ENCODE peak calls at places on chromosomes 12 and 14, in nine cellular contexts. One of them, this sample, is unnamed. For H3K4me1, the result is how much of the 10 kb centered on the place peaks cover.

GRCh38 chr12:51622564-51622963 is 31.5 kb downstream of the SCN8A start:
- DNase-seq in ascending aorta: no peak
- DNase-seq in aorta: no peak
- DNase-seq in mesendoderm: peak
- DNase-seq in stomach: no peak
- DNase-seq in cardiac muscle cell: peak
- DNase-seq in uterus: no peak
- DNase-seq in HepG2: no peak
- DNase-seq in suprapubic skin: no peak
- DNase-seq in this sample: peak

GRCh38 chr12:67482751-67483661 is 165.5 kb upstream of the DYRK2 start:
- DNase-seq in ascending aorta: peak
- DNase-seq in aorta: peak
- DNase-seq in mesendoderm: no peak
- DNase-seq in stomach: peak
- DNase-seq in cardiac muscle cell: peak
- DNase-seq in uterus: peak
- DNase-seq in HepG2: no peak
- DNase-seq in suprapubic skin: no peak
- DNase-seq in this sample: no peak

GRCh38 chr12:7144414-7145120 is 14.4 kb downstream of the CLSTN3 start:
- DNase-seq in ascending aorta: no peak
- DNase-seq in aorta: no peak
- DNase-seq in mesendoderm: peak
- DNase-seq in stomach: no peak
- DNase-seq in cardiac muscle cell: peak
- DNase-seq in uterus: no peak
- DNase-seq in HepG2: no peak
- DNase-seq in suprapubic skin: peak
- DNase-seq in this sample: no peak

GRCh38 chr14:32985881-32986280 is 47.2 kb downstream of the NPAS3 start:
- DNase-seq in ascending aorta: no peak
- DNase-seq in aorta: no peak
- DNase-seq in mesendoderm: no peak
- DNase-seq in stomach: no peak
- DNase-seq in cardiac muscle cell: peak
- DNase-seq in uterus: no peak
- DNase-seq in HepG2: no peak
- DNase-seq in suprapubic skin: no peak
- DNase-seq in this sample: no peak

GRCh38 chr12:128524439-128524838 is 257.5 kb downstream of the TMEM132C start:
- DNase-seq in ascending aorta: no peak
- DNase-seq in aorta: no peak
- DNase-seq in mesendoderm: no peak
- DNase-seq in stomach: no peak
- DNase-seq in cardiac muscle cell: no peak
- DNase-seq in uterus: no peak
- DNase-seq in HepG2: no peak
- DNase-seq in suprapubic skin: no peak
- DNase-seq in this sample: no peak

GRCh38 chr14:35122696-35123387 is 490 bp downstream of the PRORP start:
- DNase-seq in ascending aorta: no peak
- DNase-seq in aorta: no peak
- DNase-seq in mesendoderm: peak
- DNase-seq in stomach: no peak
- DNase-seq in cardiac muscle cell: peak
- DNase-seq in uterus: no peak
- DNase-seq in HepG2: peak
- DNase-seq in suprapubic skin: no peak
- DNase-seq in this sample: no peak

GRCh38 chr12:32988982-32989381 is 92.4 kb upstream of the PKP2 start:
- DNase-seq in ascending aorta: no peak
- DNase-seq in aorta: no peak
- DNase-seq in mesendoderm: peak
- DNase-seq in stomach: no peak
- DNase-seq in cardiac muscle cell: peak
- DNase-seq in uterus: no peak
- DNase-seq in HepG2: no peak
- DNase-seq in suprapubic skin: no peak
- DNase-seq in this sample: no peak

GRCh38 chr14:68974759-68975347 is 4.2 kb downstream of the ACTN1 start:
- DNase-seq in ascending aorta: no peak
- DNase-seq in aorta: peak
- DNase-seq in mesendoderm: no peak
- DNase-seq in stomach: no peak
- DNase-seq in cardiac muscle cell: no peak
- DNase-seq in uterus: no peak
- DNase-seq in HepG2: no peak
- DNase-seq in suprapubic skin: no peak
- DNase-seq in this sample: no peak

GRCh38 chr12:3086729-3087323 is 9.6 kb downstream of the TSPAN9 start:
- DNase-seq in ascending aorta: no peak
- DNase-seq in aorta: no peak
- DNase-seq in mesendoderm: no peak
- DNase-seq in stomach: no peak
- DNase-seq in cardiac muscle cell: no peak
- DNase-seq in uterus: no peak
- DNase-seq in HepG2: no peak
- DNase-seq in suprapubic skin: no peak
- DNase-seq in this sample: no peak

GRCh38 chr12:91877022-91877421 is 268.6 kb downstream of the BTG1 start:
- DNase-seq in ascending aorta: peak
- DNase-seq in aorta: no peak
- DNase-seq in mesendoderm: peak
- DNase-seq in stomach: peak
- DNase-seq in cardiac muscle cell: peak
- DNase-seq in uterus: peak
- DNase-seq in HepG2: no peak
- DNase-seq in suprapubic skin: peak
- DNase-seq in this sample: no peak

GRCh38 chr12:25771062-25771461 is 187.4 kb upstream of the RASSF8 start:
- DNase-seq in ascending aorta: no peak
- DNase-seq in aorta: no peak
- DNase-seq in mesendoderm: no peak
- DNase-seq in stomach: no peak
- DNase-seq in cardiac muscle cell: no peak
- DNase-seq in uterus: no peak
- DNase-seq in HepG2: no peak
- DNase-seq in suprapubic skin: no peak
- DNase-seq in this sample: no peak

GRCh38 chr12:57101892-57102695 is 9.1 kb downstream of the STAT6 start:
- DNase-seq in ascending aorta: no peak
- DNase-seq in aorta: peak
- DNase-seq in mesendoderm: peak
- DNase-seq in stomach: peak
- DNase-seq in cardiac muscle cell: no peak
- DNase-seq in uterus: no peak
- DNase-seq in HepG2: peak
- DNase-seq in suprapubic skin: peak
- DNase-seq in this sample: no peak

GRCh38 chr14:54784060-54784459 is 118.6 kb downstream of the GCH1 start:
- DNase-seq in ascending aorta: no peak
- DNase-seq in aorta: no peak
- DNase-seq in mesendoderm: no peak
- DNase-seq in stomach: no peak
- DNase-seq in cardiac muscle cell: no peak
- DNase-seq in uterus: no peak
- DNase-seq in HepG2: no peak
- DNase-seq in suprapubic skin: no peak
- DNase-seq in this sample: no peak

GRCh38 chr14:53879022-53879686 is 77.5 kb downstream of the BMP4 start:
- DNase-seq in ascending aorta: no peak
- DNase-seq in aorta: no peak
- DNase-seq in mesendoderm: no peak
- DNase-seq in stomach: no peak
- DNase-seq in cardiac muscle cell: no peak
- DNase-seq in uterus: no peak
- DNase-seq in HepG2: no peak
- DNase-seq in suprapubic skin: no peak
- DNase-seq in this sample: no peak

GRCh38 chr14:67618617-67619063 is 1.1 kb upstream of the ARG2 start:
- DNase-seq in ascending aorta: no peak
- DNase-seq in aorta: no peak
- DNase-seq in mesendoderm: peak
- DNase-seq in stomach: no peak
- DNase-seq in cardiac muscle cell: peak
- DNase-seq in uterus: peak
- DNase-seq in HepG2: peak
- DNase-seq in suprapubic skin: no peak
- DNase-seq in this sample: peak

GRCh38 chr14:68704736-68705720 is 87.8 kb downstream of the ZFP36L1 start:
- DNase-seq in ascending aorta: no peak
- DNase-seq in aorta: no peak
- DNase-seq in mesendoderm: no peak
- DNase-seq in stomach: no peak
- DNase-seq in cardiac muscle cell: peak
- DNase-seq in uterus: peak
- DNase-seq in HepG2: no peak
- DNase-seq in suprapubic skin: peak
- DNase-seq in this sample: no peak

GRCh38 chr12:110281549-110282342 is 699 bp downstream of the ATP2A2 start:
- DNase-seq in ascending aorta: no peak
- DNase-seq in aorta: peak
- DNase-seq in mesendoderm: peak
- DNase-seq in stomach: peak
- DNase-seq in cardiac muscle cell: peak
- DNase-seq in uterus: peak
- DNase-seq in HepG2: no peak
- DNase-seq in suprapubic skin: peak
- DNase-seq in this sample: peak

GRCh38 chr12:11071414-11071813 is 9.3 kb upstream of the TAS2R46 start:
- DNase-seq in ascending aorta: no peak
- DNase-seq in aorta: no peak
- DNase-seq in mesendoderm: peak
- DNase-seq in stomach: peak
- DNase-seq in cardiac muscle cell: no peak
- DNase-seq in uterus: no peak
- DNase-seq in HepG2: peak
- DNase-seq in suprapubic skin: no peak
- DNase-seq in this sample: no peak

DNA sequence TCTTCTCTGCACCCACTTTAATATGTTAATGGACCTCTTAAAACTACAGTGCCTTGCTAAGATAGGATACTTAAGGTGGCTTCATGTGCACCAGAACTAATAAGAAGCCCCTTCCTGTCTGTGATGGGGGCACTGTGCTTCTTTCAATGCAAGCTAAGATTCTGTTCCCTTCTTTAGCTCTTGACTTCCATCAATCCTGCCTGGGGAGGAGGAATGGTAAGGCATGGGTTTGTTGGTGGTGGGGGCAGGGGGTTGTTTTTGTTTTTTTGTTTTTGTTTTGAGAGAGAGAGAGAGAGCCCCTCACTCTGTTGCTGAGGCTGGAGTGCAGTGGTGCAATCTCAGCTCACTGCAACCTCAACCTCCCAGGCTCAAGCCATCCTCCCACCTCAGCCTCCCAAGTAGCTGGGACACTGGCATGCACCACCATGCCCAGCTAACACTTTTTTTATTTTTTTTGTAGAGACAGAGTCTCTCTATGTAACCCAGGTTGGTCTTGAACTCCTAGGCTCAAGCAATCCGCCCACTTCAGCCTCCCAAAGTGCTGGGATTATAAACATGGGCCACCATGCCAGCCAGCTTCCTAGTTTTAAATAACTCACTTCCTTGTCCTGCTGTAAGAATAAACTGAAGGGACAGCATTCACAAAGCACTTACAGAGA is 4.5 kb upstream of the KRT3 start:
- DNase-seq in ascending aorta: no peak
- DNase-seq in aorta: no peak
- DNase-seq in mesendoderm: no peak
- DNase-seq in stomach: peak
- DNase-seq in cardiac muscle cell: no peak
- DNase-seq in uterus: no peak
- DNase-seq in HepG2: no peak
- DNase-seq in suprapubic skin: no peak
- DNase-seq in this sample: no peak
- H3K27ac ChIP-seq in ascending aorta: no peak
- H3K27ac ChIP-seq in aorta: no peak
- H3K27ac ChIP-seq in mesendoderm: no peak
- H3K27ac ChIP-seq in stomach: peak
- H3K27ac ChIP-seq in cardiac muscle cell: no peak
- H3K27ac ChIP-seq in uterus: no peak
- H3K27ac ChIP-seq in HepG2: no peak
- H3K27ac ChIP-seq in suprapubic skin: no peak
- H3K27ac ChIP-seq in this sample: no peak

DNA sequence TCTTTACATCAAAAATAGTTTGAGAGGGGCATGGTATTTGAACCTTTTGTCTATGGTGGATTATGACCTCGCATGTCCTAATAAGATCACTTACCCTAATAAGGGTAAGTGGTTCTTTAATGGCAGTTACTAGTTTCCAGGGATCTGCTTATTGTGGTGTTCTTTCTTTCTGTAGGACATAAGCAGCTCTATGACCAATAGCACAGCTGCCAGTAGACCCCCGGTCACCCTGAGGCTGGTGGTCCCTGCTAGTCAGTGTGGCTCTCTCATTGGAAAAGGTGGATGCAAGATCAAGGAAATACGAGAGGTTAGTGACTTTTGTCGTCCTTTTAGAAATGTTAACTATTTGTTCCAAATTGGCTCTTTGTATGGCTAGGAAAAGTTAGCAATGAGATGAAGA is 7.2 kb downstream of the PCBP2 start:
- DNase-seq in ascending aorta: no peak
- DNase-seq in aorta: no peak
- DNase-seq in mesendoderm: no peak
- DNase-seq in stomach: no peak
- DNase-seq in cardiac muscle cell: no peak
- DNase-seq in uterus: no peak
- DNase-seq in HepG2: no peak
- DNase-seq in suprapubic skin: no peak
- DNase-seq in this sample: no peak
- H3K4me1 ChIP-seq in ascending aorta: under half
- H3K4me1 ChIP-seq in aorta: under half
- H3K4me1 ChIP-seq in mesendoderm: under half
- H3K4me1 ChIP-seq in stomach: half or more
- H3K4me1 ChIP-seq in cardiac muscle cell: half or more
- H3K4me1 ChIP-seq in uterus: under half
- H3K4me1 ChIP-seq in HepG2: half or more
- H3K4me1 ChIP-seq in suprapubic skin: under half
- H3K4me1 ChIP-seq in this sample: under half

DNA sequence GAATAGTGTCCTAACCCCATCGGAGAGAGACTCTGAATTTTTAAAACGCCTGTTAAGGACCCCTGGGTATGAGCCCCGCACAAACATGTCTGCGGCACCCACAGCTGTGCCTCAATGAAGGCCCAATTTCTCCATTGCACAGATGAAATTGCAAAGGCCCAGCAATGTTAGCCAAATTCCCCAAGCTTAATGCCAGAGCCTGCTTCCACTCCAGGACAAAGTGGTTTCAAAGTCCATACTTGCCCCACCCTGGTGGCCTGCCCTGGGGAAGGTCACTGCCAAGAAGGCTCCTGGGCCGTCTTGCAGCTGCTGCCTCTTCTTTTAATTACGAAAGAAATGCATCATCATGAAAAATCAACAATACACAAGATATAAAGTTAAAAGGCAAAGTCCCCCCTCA is 1179.7 kb downstream of the VRK1 start:
- DNase-seq in ascending aorta: no peak
- DNase-seq in aorta: no peak
- DNase-seq in mesendoderm: no peak
- DNase-seq in stomach: no peak
- DNase-seq in cardiac muscle cell: no peak
- DNase-seq in uterus: no peak
- DNase-seq in HepG2: no peak
- DNase-seq in suprapubic skin: peak
- DNase-seq in this sample: no peak
- H3K4me3 ChIP-seq in ascending aorta: peak
- H3K4me3 ChIP-seq in aorta: peak
- H3K4me3 ChIP-seq in mesendoderm: no peak
- H3K4me3 ChIP-seq in stomach: peak
- H3K4me3 ChIP-seq in cardiac muscle cell: no peak
- H3K4me3 ChIP-seq in uterus: no peak
- H3K4me3 ChIP-seq in HepG2: no peak
- H3K4me3 ChIP-seq in suprapubic skin: peak
- H3K4me3 ChIP-seq in this sample: no peak

GRCh38 chr12:1590083-1590979 is 4.0 kb downstream of the FBXL14 start:
- DNase-seq in ascending aorta: no peak
- DNase-seq in aorta: peak
- DNase-seq in mesendoderm: peak
- DNase-seq in stomach: no peak
- DNase-seq in cardiac muscle cell: peak
- DNase-seq in uterus: no peak
- DNase-seq in HepG2: no peak
- DNase-seq in suprapubic skin: no peak
- DNase-seq in this sample: no peak
- H3K27ac ChIP-seq in ascending aorta: peak
- H3K27ac ChIP-seq in aorta: no peak
- H3K27ac ChIP-seq in mesendoderm: peak
- H3K27ac ChIP-seq in stomach: peak
- H3K27ac ChIP-seq in cardiac muscle cell: peak
- H3K27ac ChIP-seq in uterus: peak
- H3K27ac ChIP-seq in HepG2: no peak
- H3K27ac ChIP-seq in suprapubic skin: peak
- H3K27ac ChIP-seq in this sample: no peak

This sample was measured in SJSA1.